ENCODE peak calls at places on chromosome 15, in nine cellular contexts. One of them, this sample, is unnamed.

GRCh38 chr15:99401971-99402732 is 150.9 kb downstream of the LRRC28 start:
- DNase-seq in brain microvascular endothelial cell: no peak
- DNase-seq in psoas muscle: no peak
- DNase-seq in IMR-90: no peak
- DNase-seq in mesendoderm: peak; percentile 64
- DNase-seq in tibial nerve: no peak
- DNase-seq in cardiac muscle cell: peak; percentile 20
- DNase-seq in naive thymus-derived CD4-positive, alpha-beta T cell: no peak
- DNase-seq in ascending aorta: no peak
- DNase-seq in this sample: no peak

GRCh38 chr15:75176404-75176761 is 25.3 kb upstream of the C15orf39 start:
- DNase-seq in brain microvascular endothelial cell: no peak
- DNase-seq in psoas muscle: no peak
- DNase-seq in IMR-90: no peak
- DNase-seq in mesendoderm: no peak
- DNase-seq in tibial nerve: no peak
- DNase-seq in cardiac muscle cell: no peak
- DNase-seq in naive thymus-derived CD4-positive, alpha-beta T cell: no peak
- DNase-seq in ascending aorta: no peak
- DNase-seq in this sample: no peak

GRCh38 chr15:78454992-78455391 is 17.0 kb downstream of the IREB2 start:
- DNase-seq in brain microvascular endothelial cell: no peak
- DNase-seq in psoas muscle: no peak
- DNase-seq in IMR-90: no peak
- DNase-seq in mesendoderm: no peak
- DNase-seq in tibial nerve: no peak
- DNase-seq in cardiac muscle cell: no peak
- DNase-seq in naive thymus-derived CD4-positive, alpha-beta T cell: no peak
- DNase-seq in ascending aorta: no peak
- DNase-seq in this sample: no peak

GRCh38 chr15:71375934-71376333 is 260.7 kb downstream of the THSD4 start:
- DNase-seq in brain microvascular endothelial cell: no peak
- DNase-seq in psoas muscle: no peak
- DNase-seq in IMR-90: peak; percentile 36
- DNase-seq in mesendoderm: peak; percentile 51
- DNase-seq in tibial nerve: no peak
- DNase-seq in cardiac muscle cell: no peak
- DNase-seq in naive thymus-derived CD4-positive, alpha-beta T cell: no peak
- DNase-seq in ascending aorta: no peak
- DNase-seq in this sample: no peak

GRCh38 chr15:101056366-101057334 is 137.5 kb downstream of the LRRK1 start:
- DNase-seq in brain microvascular endothelial cell: no peak
- DNase-seq in psoas muscle: no peak
- DNase-seq in IMR-90: no peak
- DNase-seq in mesendoderm: no peak
- DNase-seq in tibial nerve: peak; percentile 2
- DNase-seq in cardiac muscle cell: no peak
- DNase-seq in naive thymus-derived CD4-positive, alpha-beta T cell: no peak
- DNase-seq in ascending aorta: peak; percentile 60
- DNase-seq in this sample: peak; percentile 32

GRCh38 chr15:39230205-39230916 is 350.5 kb upstream of the THBS1 start:
- DNase-seq in brain microvascular endothelial cell: peak; percentile 40
- DNase-seq in psoas muscle: no peak
- DNase-seq in IMR-90: no peak
- DNase-seq in mesendoderm: no peak
- DNase-seq in tibial nerve: no peak
- DNase-seq in cardiac muscle cell: no peak
- DNase-seq in naive thymus-derived CD4-positive, alpha-beta T cell: no peak
- DNase-seq in ascending aorta: no peak
- DNase-seq in this sample: no peak

GRCh38 chr15:77557178-77557960 is 75.3 kb downstream of the LINGO1 start:
- DNase-seq in brain microvascular endothelial cell: no peak
- DNase-seq in psoas muscle: no peak
- DNase-seq in IMR-90: no peak
- DNase-seq in mesendoderm: peak; percentile 87
- DNase-seq in tibial nerve: no peak
- DNase-seq in cardiac muscle cell: peak; percentile 34
- DNase-seq in naive thymus-derived CD4-positive, alpha-beta T cell: no peak
- DNase-seq in ascending aorta: no peak
- DNase-seq in this sample: peak; percentile 73

GRCh38 chr15:67184208-67184925 is 70.1 kb downstream of the AAGAB start:
- DNase-seq in brain microvascular endothelial cell: no peak
- DNase-seq in psoas muscle: peak; percentile 51
- DNase-seq in IMR-90: no peak
- DNase-seq in mesendoderm: no peak
- DNase-seq in tibial nerve: no peak
- DNase-seq in cardiac muscle cell: no peak
- DNase-seq in naive thymus-derived CD4-positive, alpha-beta T cell: no peak
- DNase-seq in ascending aorta: peak; percentile 62
- DNase-seq in this sample: no peak

GRCh38 chr15:62253294-62253693 is 88.2 kb upstream of the C2CD4B start:
- DNase-seq in brain microvascular endothelial cell: no peak
- DNase-seq in psoas muscle: no peak
- DNase-seq in IMR-90: no peak
- DNase-seq in mesendoderm: peak; percentile 49
- DNase-seq in tibial nerve: no peak
- DNase-seq in cardiac muscle cell: no peak
- DNase-seq in naive thymus-derived CD4-positive, alpha-beta T cell: no peak
- DNase-seq in ascending aorta: no peak
- DNase-seq in this sample: no peak

GRCh38 chr15:50880651-50881114 is 27.8 kb upstream of the AP4E1 start:
- DNase-seq in brain microvascular endothelial cell: no peak
- DNase-seq in psoas muscle: no peak
- DNase-seq in IMR-90: peak; percentile 86
- DNase-seq in mesendoderm: peak; percentile 57
- DNase-seq in tibial nerve: no peak
- DNase-seq in cardiac muscle cell: no peak
- DNase-seq in naive thymus-derived CD4-positive, alpha-beta T cell: no peak
- DNase-seq in ascending aorta: no peak
- DNase-seq in this sample: no peak

GRCh38 chr15:68301300-68301699 is 23.8 kb downstream of the FEM1B start:
- DNase-seq in brain microvascular endothelial cell: no peak
- DNase-seq in psoas muscle: no peak
- DNase-seq in IMR-90: no peak
- DNase-seq in mesendoderm: no peak
- DNase-seq in tibial nerve: no peak
- DNase-seq in cardiac muscle cell: no peak
- DNase-seq in naive thymus-derived CD4-positive, alpha-beta T cell: no peak
- DNase-seq in ascending aorta: no peak
- DNase-seq in this sample: no peak

GRCh38 chr15:31306426-31307269 is 20.0 kb upstream of the KLF13 start:
- DNase-seq in brain microvascular endothelial cell: no peak
- DNase-seq in psoas muscle: peak; percentile 57
- DNase-seq in IMR-90: no peak
- DNase-seq in mesendoderm: peak; percentile 85
- DNase-seq in tibial nerve: no peak
- DNase-seq in cardiac muscle cell: no peak
- DNase-seq in naive thymus-derived CD4-positive, alpha-beta T cell: no peak
- DNase-seq in ascending aorta: peak; percentile 59
- DNase-seq in this sample: peak; percentile 71

GRCh38 chr15:56261854-56262509 is 18.3 kb upstream of the RFX7 start:
- DNase-seq in brain microvascular endothelial cell: no peak
- DNase-seq in psoas muscle: no peak
- DNase-seq in IMR-90: no peak
- DNase-seq in mesendoderm: no peak
- DNase-seq in tibial nerve: no peak
- DNase-seq in cardiac muscle cell: no peak
- DNase-seq in naive thymus-derived CD4-positive, alpha-beta T cell: no peak
- DNase-seq in ascending aorta: no peak
- DNase-seq in this sample: no peak

GRCh38 chr15:81161215-81161673 is 27.2 kb downstream of the CFAP161 start:
- DNase-seq in brain microvascular endothelial cell: no peak
- DNase-seq in psoas muscle: no peak
- DNase-seq in IMR-90: no peak
- DNase-seq in mesendoderm: no peak
- DNase-seq in tibial nerve: no peak
- DNase-seq in cardiac muscle cell: no peak
- DNase-seq in naive thymus-derived CD4-positive, alpha-beta T cell: no peak
- DNase-seq in ascending aorta: no peak
- DNase-seq in this sample: no peak

GRCh38 chr15:80849308-80849707 is 70.1 kb downstream of the CEMIP start:
- DNase-seq in brain microvascular endothelial cell: peak; percentile 81
- DNase-seq in psoas muscle: no peak
- DNase-seq in IMR-90: peak; percentile 93
- DNase-seq in mesendoderm: no peak
- DNase-seq in tibial nerve: peak; percentile 10
- DNase-seq in cardiac muscle cell: no peak
- DNase-seq in naive thymus-derived CD4-positive, alpha-beta T cell: no peak
- DNase-seq in ascending aorta: no peak
- DNase-seq in this sample: peak; percentile 80

GRCh38 chr15:75729304-75730069 is 16.8 kb upstream of the CSPG4 start:
- DNase-seq in brain microvascular endothelial cell: no peak
- DNase-seq in psoas muscle: no peak
- DNase-seq in IMR-90: no peak
- DNase-seq in mesendoderm: no peak
- DNase-seq in tibial nerve: no peak
- DNase-seq in cardiac muscle cell: no peak
- DNase-seq in naive thymus-derived CD4-positive, alpha-beta T cell: no peak
- DNase-seq in ascending aorta: peak; percentile 37
- DNase-seq in this sample: peak; percentile 59

GRCh38 chr15:100340721-100341661 is 784 bp downstream of the ADAMTS17 start:
- DNase-seq in brain microvascular endothelial cell: no peak
- DNase-seq in psoas muscle: peak; percentile 61
- DNase-seq in IMR-90: no peak
- DNase-seq in mesendoderm: peak; percentile 28
- DNase-seq in tibial nerve: no peak
- DNase-seq in cardiac muscle cell: no peak
- DNase-seq in naive thymus-derived CD4-positive, alpha-beta T cell: no peak
- DNase-seq in ascending aorta: no peak
- DNase-seq in this sample: no peak

DNA sequence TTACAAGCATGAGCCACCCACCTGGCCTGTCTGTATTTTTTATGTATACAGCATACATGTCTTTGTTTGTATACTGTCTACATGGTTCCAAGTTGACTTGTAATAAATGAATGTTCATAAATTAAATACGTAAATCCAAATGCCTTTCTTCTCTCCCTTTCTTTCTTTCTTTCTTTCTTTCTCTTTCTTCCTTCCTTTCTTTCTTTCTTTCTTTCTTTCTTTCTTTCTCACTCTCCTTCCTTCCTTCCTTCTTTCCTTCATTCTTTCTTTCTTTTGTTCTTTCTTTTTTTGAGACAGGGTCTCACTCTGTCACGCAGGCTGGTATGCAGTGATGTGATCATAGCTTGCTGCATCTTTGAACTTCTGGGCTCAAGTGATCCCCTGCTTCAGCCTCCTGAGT is 17.1 kb upstream of the ZNF710 start:
- DNase-seq in brain microvascular endothelial cell: no peak
- DNase-seq in psoas muscle: no peak
- DNase-seq in IMR-90: no peak
- DNase-seq in mesendoderm: no peak
- DNase-seq in tibial nerve: no peak
- DNase-seq in cardiac muscle cell: no peak
- DNase-seq in naive thymus-derived CD4-positive, alpha-beta T cell: no peak
- DNase-seq in ascending aorta: no peak
- DNase-seq in this sample: no peak
- H3K27ac ChIP-seq in brain microvascular endothelial cell: no peak overlapping the region
- H3K27ac ChIP-seq in psoas muscle: no peak overlapping the region
- H3K27ac ChIP-seq in IMR-90: no peak overlapping the region
- H3K27ac ChIP-seq in mesendoderm: no peak overlapping the region
- H3K27ac ChIP-seq in tibial nerve: no peak overlapping the region
- H3K27ac ChIP-seq in cardiac muscle cell: no peak overlapping the region
- H3K27ac ChIP-seq in naive thymus-derived CD4-positive, alpha-beta T cell: no peak overlapping the region
- H3K27ac ChIP-seq in ascending aorta: no peak overlapping the region
- H3K27ac ChIP-seq in this sample: no peak overlapping the region

DNA sequence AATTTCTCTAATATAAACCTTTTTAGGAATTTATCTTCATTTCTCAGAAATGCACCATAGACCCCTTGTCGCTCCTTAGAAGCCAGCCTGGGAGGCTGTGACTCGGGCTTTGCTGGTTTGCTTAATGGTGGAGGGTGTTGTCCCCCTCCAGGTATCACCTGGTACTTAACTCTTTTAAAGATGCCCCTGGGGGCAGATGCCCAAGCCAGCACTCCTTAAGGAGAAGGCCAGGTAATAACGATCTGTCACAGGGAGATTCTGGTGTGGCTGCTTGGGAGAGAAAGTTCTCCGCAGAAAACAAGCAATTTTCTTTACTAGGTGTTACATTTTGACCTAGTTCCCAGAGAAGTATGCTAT is 22.3 kb downstream of the EHD4 start:
- DNase-seq in brain microvascular endothelial cell: no peak
- DNase-seq in psoas muscle: no peak
- DNase-seq in IMR-90: no peak
- DNase-seq in mesendoderm: peak; percentile 72
- DNase-seq in tibial nerve: no peak
- DNase-seq in cardiac muscle cell: no peak
- DNase-seq in naive thymus-derived CD4-positive, alpha-beta T cell: no peak
- DNase-seq in ascending aorta: no peak
- DNase-seq in this sample: no peak
- H3K36me3 ChIP-seq in brain microvascular endothelial cell: peaks cover 21% of the 10 kb centered on the region
- H3K36me3 ChIP-seq in psoas muscle: peaks cover 7% of the 10 kb centered on the region
- H3K36me3 ChIP-seq in IMR-90: peaks cover 7% of the 10 kb centered on the region
- H3K36me3 ChIP-seq in mesendoderm: peaks cover 7% of the 10 kb centered on the region
- H3K36me3 ChIP-seq in tibial nerve: no peaks in the 10 kb centered on the region
- H3K36me3 ChIP-seq in cardiac muscle cell: peaks cover 13% of the 10 kb centered on the region
- H3K36me3 ChIP-seq in naive thymus-derived CD4-positive, alpha-beta T cell: no peaks in the 10 kb centered on the region
- H3K36me3 ChIP-seq in ascending aorta: peaks cover 9% of the 10 kb centered on the region
- H3K36me3 ChIP-seq in this sample: no peaks in the 10 kb centered on the region

GRCh38 chr15:32824777-32825176 is 107.0 kb downstream of the GREM1 start:
- DNase-seq in brain microvascular endothelial cell: peak; percentile 87
- DNase-seq in psoas muscle: no peak
- DNase-seq in IMR-90: peak; percentile 92
- DNase-seq in mesendoderm: no peak
- DNase-seq in tibial nerve: no peak
- DNase-seq in cardiac muscle cell: no peak
- DNase-seq in naive thymus-derived CD4-positive, alpha-beta T cell: no peak
- DNase-seq in ascending aorta: no peak
- DNase-seq in this sample: no peak
- H3K27ac ChIP-seq in brain microvascular endothelial cell: peak overlapping the region; percentile 99
- H3K27ac ChIP-seq in psoas muscle: no peak overlapping the region
- H3K27ac ChIP-seq in IMR-90: peak overlapping the region; percentile 95
- H3K27ac ChIP-seq in mesendoderm: no peak overlapping the region
- H3K27ac ChIP-seq in tibial nerve: no peak overlapping the region
- H3K27ac ChIP-seq in cardiac muscle cell: no peak overlapping the region
- H3K27ac ChIP-seq in naive thymus-derived CD4-positive, alpha-beta T cell: no peak overlapping the region
- H3K27ac ChIP-seq in ascending aorta: no peak overlapping the region
- H3K27ac ChIP-seq in this sample: no peak overlapping the region

DNA sequence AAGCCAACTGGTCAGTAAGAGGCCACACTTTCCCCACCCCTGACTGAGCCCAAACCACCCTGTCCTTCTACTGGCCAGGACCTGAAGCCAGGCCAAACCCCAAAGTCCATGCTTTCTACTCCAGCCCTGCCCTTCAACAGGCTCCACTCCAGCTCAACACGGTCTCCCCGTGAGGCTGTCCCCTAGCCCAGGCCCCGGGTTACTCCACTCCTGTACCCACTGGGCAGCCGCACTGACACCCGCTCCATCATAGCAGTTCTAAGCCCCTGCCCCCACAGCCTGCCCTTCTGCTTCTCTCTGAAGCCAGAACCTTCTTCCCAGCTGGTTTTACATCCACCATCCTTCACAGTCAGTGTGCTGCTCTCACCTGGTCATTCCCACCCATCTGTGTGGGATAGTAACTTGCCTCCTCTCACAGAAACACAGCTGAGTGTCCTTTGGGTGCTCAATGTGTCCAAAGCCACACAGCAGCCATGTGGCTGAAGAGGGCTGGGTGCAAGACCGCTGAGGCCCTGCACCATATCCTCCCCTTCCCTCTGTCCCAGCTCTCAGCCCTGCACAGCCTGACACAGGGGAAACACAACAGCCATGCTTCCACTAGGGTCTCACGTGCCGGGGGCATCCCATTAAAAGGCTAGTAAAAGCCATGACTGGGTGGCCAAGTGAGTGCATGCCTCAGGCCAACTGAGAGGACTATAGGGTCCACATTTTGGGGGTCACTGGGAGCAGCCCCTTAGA is 38.1 kb downstream of the TLE3 start:
- DNase-seq in brain microvascular endothelial cell: no peak
- DNase-seq in psoas muscle: no peak
- DNase-seq in IMR-90: no peak
- DNase-seq in mesendoderm: no peak
- DNase-seq in tibial nerve: no peak
- DNase-seq in cardiac muscle cell: no peak
- DNase-seq in naive thymus-derived CD4-positive, alpha-beta T cell: no peak
- DNase-seq in ascending aorta: no peak
- DNase-seq in this sample: no peak
- H3K36me3 ChIP-seq in brain microvascular endothelial cell: peaks cover 73% of the 10 kb centered on the region
- H3K36me3 ChIP-seq in psoas muscle: peaks cover 71% of the 10 kb centered on the region
- H3K36me3 ChIP-seq in IMR-90: peaks cover 75% of the 10 kb centered on the region
- H3K36me3 ChIP-seq in mesendoderm: peaks cover 27% of the 10 kb centered on the region
- H3K36me3 ChIP-seq in tibial nerve: peaks cover 42% of the 10 kb centered on the region
- H3K36me3 ChIP-seq in cardiac muscle cell: peaks cover 15% of the 10 kb centered on the region
- H3K36me3 ChIP-seq in naive thymus-derived CD4-positive, alpha-beta T cell: peaks cover 33% of the 10 kb centered on the region
- H3K36me3 ChIP-seq in ascending aorta: peaks cover 72% of the 10 kb centered on the region
- H3K36me3 ChIP-seq in this sample: no peaks in the 10 kb centered on the region